ENCODE peak calls at places on chromosome 17, in nine cellular contexts. One of them, this sample, is unnamed.

GRCh38 chr17:81165246-81166032 is at the start of gene PVALEF:
- DNase-seq in A549: peak
- DNase-seq in activated CD8-positive, alpha-beta T cell treated with anti-CD3 and anti-CD28 coated beads for 36 hours: no peak
- DNase-seq in WTC11: peak
- DNase-seq in GM10248: no peak
- DNase-seq in mammary epithelial cell: no peak
- DNase-seq in heart left ventricle: peak
- DNase-seq in A673: no peak
- DNase-seq in psoas muscle: no peak
- DNase-seq in this sample: no peak

GRCh38 chr17:72561680-72562079 is 440.9 kb downstream of the SOX9 start:
- DNase-seq in A549: no peak
- DNase-seq in activated CD8-positive, alpha-beta T cell treated with anti-CD3 and anti-CD28 coated beads for 36 hours: no peak
- DNase-seq in WTC11: no peak
- DNase-seq in GM10248: no peak
- DNase-seq in mammary epithelial cell: no peak
- DNase-seq in heart left ventricle: no peak
- DNase-seq in A673: no peak
- DNase-seq in psoas muscle: no peak
- DNase-seq in this sample: no peak

GRCh38 chr17:74431568-74432483 is at the start of gene GPRC5C:
- DNase-seq in A549: peak
- DNase-seq in activated CD8-positive, alpha-beta T cell treated with anti-CD3 and anti-CD28 coated beads for 36 hours: peak
- DNase-seq in WTC11: peak
- DNase-seq in GM10248: peak
- DNase-seq in mammary epithelial cell: peak
- DNase-seq in heart left ventricle: peak
- DNase-seq in A673: peak
- DNase-seq in psoas muscle: peak
- DNase-seq in this sample: peak

GRCh38 chr17:27340990-27341595 is 47.2 kb downstream of the WSB1 start:
- DNase-seq in A549: no peak
- DNase-seq in activated CD8-positive, alpha-beta T cell treated with anti-CD3 and anti-CD28 coated beads for 36 hours: no peak
- DNase-seq in WTC11: no peak
- DNase-seq in GM10248: no peak
- DNase-seq in mammary epithelial cell: no peak
- DNase-seq in heart left ventricle: no peak
- DNase-seq in A673: no peak
- DNase-seq in psoas muscle: no peak
- DNase-seq in this sample: no peak

GRCh38 chr17:47193931-47194481 is 4.9 kb upstream of the CDC27 start:
- DNase-seq in A549: no peak
- DNase-seq in activated CD8-positive, alpha-beta T cell treated with anti-CD3 and anti-CD28 coated beads for 36 hours: no peak
- DNase-seq in WTC11: no peak
- DNase-seq in GM10248: no peak
- DNase-seq in mammary epithelial cell: no peak
- DNase-seq in heart left ventricle: no peak
- DNase-seq in A673: no peak
- DNase-seq in psoas muscle: no peak
- DNase-seq in this sample: no peak

GRCh38 chr17:77429985-77430752 is 289.4 kb downstream of the SEC14L1 start:
- DNase-seq in A549: peak
- DNase-seq in activated CD8-positive, alpha-beta T cell treated with anti-CD3 and anti-CD28 coated beads for 36 hours: peak
- DNase-seq in WTC11: peak
- DNase-seq in GM10248: peak
- DNase-seq in mammary epithelial cell: peak
- DNase-seq in heart left ventricle: peak
- DNase-seq in A673: peak
- DNase-seq in psoas muscle: peak
- DNase-seq in this sample: peak

GRCh38 chr17:58320163-58320558 is 8.4 kb downstream of the TSPOAP1 start:
- DNase-seq in A549: no peak
- DNase-seq in activated CD8-positive, alpha-beta T cell treated with anti-CD3 and anti-CD28 coated beads for 36 hours: no peak
- DNase-seq in WTC11: peak
- DNase-seq in GM10248: no peak
- DNase-seq in mammary epithelial cell: no peak
- DNase-seq in heart left ventricle: no peak
- DNase-seq in A673: no peak
- DNase-seq in psoas muscle: no peak
- DNase-seq in this sample: no peak

GRCh38 chr17:62892870-62893338 is 73.1 kb upstream of the TANC2 start:
- DNase-seq in A549: peak
- DNase-seq in activated CD8-positive, alpha-beta T cell treated with anti-CD3 and anti-CD28 coated beads for 36 hours: peak
- DNase-seq in WTC11: no peak
- DNase-seq in GM10248: no peak
- DNase-seq in mammary epithelial cell: peak
- DNase-seq in heart left ventricle: peak
- DNase-seq in A673: no peak
- DNase-seq in psoas muscle: no peak
- DNase-seq in this sample: no peak

GRCh38 chr17:75472119-75472518 is 15.7 kb downstream of the TMEM94 start:
- DNase-seq in A549: no peak
- DNase-seq in activated CD8-positive, alpha-beta T cell treated with anti-CD3 and anti-CD28 coated beads for 36 hours: no peak
- DNase-seq in WTC11: no peak
- DNase-seq in GM10248: no peak
- DNase-seq in mammary epithelial cell: peak
- DNase-seq in heart left ventricle: no peak
- DNase-seq in A673: no peak
- DNase-seq in psoas muscle: no peak
- DNase-seq in this sample: no peak

GRCh38 chr17:71679832-71680231 is 441.0 kb upstream of the SOX9 start:
- DNase-seq in A549: no peak
- DNase-seq in activated CD8-positive, alpha-beta T cell treated with anti-CD3 and anti-CD28 coated beads for 36 hours: no peak
- DNase-seq in WTC11: no peak
- DNase-seq in GM10248: no peak
- DNase-seq in mammary epithelial cell: no peak
- DNase-seq in heart left ventricle: no peak
- DNase-seq in A673: no peak
- DNase-seq in psoas muscle: no peak
- DNase-seq in this sample: no peak

GRCh38 chr17:1298616-1299015 is 19.2 kb downstream of the TRARG1 start:
- DNase-seq in A549: no peak
- DNase-seq in activated CD8-positive, alpha-beta T cell treated with anti-CD3 and anti-CD28 coated beads for 36 hours: peak
- DNase-seq in WTC11: peak
- DNase-seq in GM10248: no peak
- DNase-seq in mammary epithelial cell: no peak
- DNase-seq in heart left ventricle: no peak
- DNase-seq in A673: no peak
- DNase-seq in psoas muscle: no peak
- DNase-seq in this sample: no peak

GRCh38 chr17:65027305-65027704 is 29.2 kb downstream of the GNA13 start:
- DNase-seq in A549: peak
- DNase-seq in activated CD8-positive, alpha-beta T cell treated with anti-CD3 and anti-CD28 coated beads for 36 hours: peak
- DNase-seq in WTC11: peak
- DNase-seq in GM10248: peak
- DNase-seq in mammary epithelial cell: peak
- DNase-seq in heart left ventricle: no peak
- DNase-seq in A673: peak
- DNase-seq in psoas muscle: no peak
- DNase-seq in this sample: peak

GRCh38 chr17:30388321-30389179 is 9.8 kb downstream of the CPD start:
- DNase-seq in A549: no peak
- DNase-seq in activated CD8-positive, alpha-beta T cell treated with anti-CD3 and anti-CD28 coated beads for 36 hours: no peak
- DNase-seq in WTC11: peak
- DNase-seq in GM10248: no peak
- DNase-seq in mammary epithelial cell: no peak
- DNase-seq in heart left ventricle: no peak
- DNase-seq in A673: no peak
- DNase-seq in psoas muscle: no peak
- DNase-seq in this sample: no peak

GRCh38 chr17:74763565-74764387 is 12.4 kb downstream of the NAT9 start:
- DNase-seq in A549: peak
- DNase-seq in activated CD8-positive, alpha-beta T cell treated with anti-CD3 and anti-CD28 coated beads for 36 hours: no peak
- DNase-seq in WTC11: no peak
- DNase-seq in GM10248: no peak
- DNase-seq in mammary epithelial cell: no peak
- DNase-seq in heart left ventricle: no peak
- DNase-seq in A673: no peak
- DNase-seq in psoas muscle: no peak
- DNase-seq in this sample: no peak

GRCh38 chr17:21377821-21378396 is 1.8 kb downstream of the KCNJ12 start:
- DNase-seq in A549: no peak
- DNase-seq in activated CD8-positive, alpha-beta T cell treated with anti-CD3 and anti-CD28 coated beads for 36 hours: no peak
- DNase-seq in WTC11: peak
- DNase-seq in GM10248: no peak
- DNase-seq in mammary epithelial cell: no peak
- DNase-seq in heart left ventricle: no peak
- DNase-seq in A673: no peak
- DNase-seq in psoas muscle: no peak
- DNase-seq in this sample: no peak
- TF ChIP-seq CTCF in A549: no peak
- TF ChIP-seq CTCF in activated CD8-positive, alpha-beta T cell treated with anti-CD3 and anti-CD28 coated beads for 36 hours: no peak
- TF ChIP-seq CTCF in WTC11: no peak
- TF ChIP-seq CTCF in GM10248: peak
- TF ChIP-seq CTCF in mammary epithelial cell: no peak
- TF ChIP-seq CTCF in heart left ventricle: no peak
- TF ChIP-seq CTCF in A673: no peak
- TF ChIP-seq CTCF in psoas muscle: no peak
- TF ChIP-seq CTCF in this sample: no peak

GRCh38 chr17:61309362-61309761 is 90.3 kb upstream of the TBX2 start:
- DNase-seq in A549: no peak
- DNase-seq in activated CD8-positive, alpha-beta T cell treated with anti-CD3 and anti-CD28 coated beads for 36 hours: no peak
- DNase-seq in WTC11: no peak
- DNase-seq in GM10248: no peak
- DNase-seq in mammary epithelial cell: no peak
- DNase-seq in heart left ventricle: no peak
- DNase-seq in A673: no peak
- DNase-seq in psoas muscle: no peak
- DNase-seq in this sample: no peak

GRCh38 chr17:61312406-61313295 is 87.0 kb upstream of the TBX2 start:
- DNase-seq in A549: no peak
- DNase-seq in activated CD8-positive, alpha-beta T cell treated with anti-CD3 and anti-CD28 coated beads for 36 hours: no peak
- DNase-seq in WTC11: no peak
- DNase-seq in GM10248: no peak
- DNase-seq in mammary epithelial cell: no peak
- DNase-seq in heart left ventricle: no peak
- DNase-seq in A673: no peak
- DNase-seq in psoas muscle: no peak
- DNase-seq in this sample: no peak

GRCh38 chr17:61310611-61311010 is 89.0 kb upstream of the TBX2 start:
- DNase-seq in A549: peak
- DNase-seq in activated CD8-positive, alpha-beta T cell treated with anti-CD3 and anti-CD28 coated beads for 36 hours: no peak
- DNase-seq in WTC11: no peak
- DNase-seq in GM10248: no peak
- DNase-seq in mammary epithelial cell: no peak
- DNase-seq in heart left ventricle: no peak
- DNase-seq in A673: no peak
- DNase-seq in psoas muscle: no peak
- DNase-seq in this sample: no peak

GRCh38 chr17:61307905-61308886 is 91.4 kb upstream of the TBX2 start:
- DNase-seq in A549: peak
- DNase-seq in activated CD8-positive, alpha-beta T cell treated with anti-CD3 and anti-CD28 coated beads for 36 hours: no peak
- DNase-seq in WTC11: no peak
- DNase-seq in GM10248: no peak
- DNase-seq in mammary epithelial cell: no peak
- DNase-seq in heart left ventricle: no peak
- DNase-seq in A673: no peak
- DNase-seq in psoas muscle: no peak
- DNase-seq in this sample: no peak

GRCh38 chr17:61309857-61310256 is 89.8 kb upstream of the TBX2 start:
- DNase-seq in A549: no peak
- DNase-seq in activated CD8-positive, alpha-beta T cell treated with anti-CD3 and anti-CD28 coated beads for 36 hours: no peak
- DNase-seq in WTC11: no peak
- DNase-seq in GM10248: no peak
- DNase-seq in mammary epithelial cell: peak
- DNase-seq in heart left ventricle: no peak
- DNase-seq in A673: no peak
- DNase-seq in psoas muscle: no peak
- DNase-seq in this sample: no peak
- TF ChIP-seq CTCF in A549: no peak
- TF ChIP-seq CTCF in activated CD8-positive, alpha-beta T cell treated with anti-CD3 and anti-CD28 coated beads for 36 hours: no peak
- TF ChIP-seq CTCF in WTC11: no peak
- TF ChIP-seq CTCF in GM10248: no peak
- TF ChIP-seq CTCF in mammary epithelial cell: no peak
- TF ChIP-seq CTCF in heart left ventricle: no peak
- TF ChIP-seq CTCF in A673: no peak
- TF ChIP-seq CTCF in psoas muscle: no peak
- TF ChIP-seq CTCF in this sample: no peak

DNA sequence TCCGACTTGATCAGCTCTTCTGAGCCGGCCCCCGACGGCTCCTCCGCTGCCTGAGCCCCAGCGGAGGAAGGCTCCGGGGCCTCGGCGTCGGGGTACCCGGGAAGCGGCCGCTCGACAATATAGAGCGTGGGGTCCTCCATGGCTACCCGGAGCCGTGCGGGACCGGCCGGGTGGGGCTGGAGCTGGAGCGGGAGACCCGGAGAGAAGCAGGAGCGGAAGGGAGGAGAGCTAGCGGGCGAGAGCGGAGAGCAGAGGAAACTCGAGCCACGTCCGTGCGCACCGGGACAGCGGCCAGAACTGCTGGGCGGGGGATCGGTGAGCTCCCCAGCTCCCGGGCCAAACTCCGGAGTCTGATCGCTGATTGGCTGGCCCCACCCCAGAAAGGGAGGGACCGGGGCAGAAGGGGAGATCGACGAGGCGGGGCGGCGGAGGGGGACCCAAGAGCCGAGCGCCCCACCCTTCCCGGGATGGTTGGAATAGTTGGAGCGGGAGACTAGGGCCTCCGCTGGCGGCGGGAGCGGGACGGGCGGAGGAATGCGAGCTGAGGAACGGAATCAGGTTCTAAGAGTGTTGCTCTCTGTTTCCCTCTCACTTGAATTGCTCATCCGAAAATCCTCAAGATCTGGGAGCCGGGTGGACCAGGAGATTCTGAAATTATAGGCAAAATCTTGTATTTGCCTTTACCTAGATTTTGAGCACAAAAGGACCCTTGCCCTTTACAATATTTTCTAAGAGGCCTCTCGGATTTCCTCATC is at the start of gene CAVIN1:
- DNase-seq in A549: peak
- DNase-seq in activated CD8-positive, alpha-beta T cell treated with anti-CD3 and anti-CD28 coated beads for 36 hours: peak
- DNase-seq in WTC11: peak
- DNase-seq in GM10248: peak
- DNase-seq in mammary epithelial cell: peak
- DNase-seq in heart left ventricle: peak
- DNase-seq in A673: peak
- DNase-seq in psoas muscle: peak
- DNase-seq in this sample: peak
- TF ChIP-seq CTCF in A549: no peak
- TF ChIP-seq CTCF in activated CD8-positive, alpha-beta T cell treated with anti-CD3 and anti-CD28 coated beads for 36 hours: no peak
- TF ChIP-seq CTCF in WTC11: no peak
- TF ChIP-seq CTCF in GM10248: no peak
- TF ChIP-seq CTCF in mammary epithelial cell: no peak
- TF ChIP-seq CTCF in heart left ventricle: no peak
- TF ChIP-seq CTCF in A673: no peak
- TF ChIP-seq CTCF in psoas muscle: no peak
- TF ChIP-seq CTCF in this sample: no peak

GRCh38 chr17:41655611-41656111 is 31.3 kb upstream of the KRT17 start:
- DNase-seq in A549: peak
- DNase-seq in activated CD8-positive, alpha-beta T cell treated with anti-CD3 and anti-CD28 coated beads for 36 hours: no peak
- DNase-seq in WTC11: peak
- DNase-seq in GM10248: no peak
- DNase-seq in mammary epithelial cell: peak
- DNase-seq in heart left ventricle: no peak
- DNase-seq in A673: no peak
- DNase-seq in psoas muscle: no peak
- DNase-seq in this sample: no peak
- TF ChIP-seq CTCF in A549: no peak
- TF ChIP-seq CTCF in activated CD8-positive, alpha-beta T cell treated with anti-CD3 and anti-CD28 coated beads for 36 hours: no peak
- TF ChIP-seq CTCF in WTC11: no peak
- TF ChIP-seq CTCF in GM10248: no peak
- TF ChIP-seq CTCF in mammary epithelial cell: no peak
- TF ChIP-seq CTCF in heart left ventricle: no peak
- TF ChIP-seq CTCF in A673: no peak
- TF ChIP-seq CTCF in psoas muscle: no peak
- TF ChIP-seq CTCF in this sample: no peak